ENCODE peak calls at places on chromosomes 2 and 18, in seven cellular contexts. L, A, O, N, S, T and F are unnamed samples.

GRCh38 chr18:79749251-79750191 is 48.2 kb upstream of the KCNG2 start:
- DNase-seq in S (no peak), A (no peak), L (peak; percentile 14), N (no peak), O (no peak), T (no peak), F (no peak)

GRCh38 chr18:37230762-37231161 is 334.8 kb downstream of the CELF4 start:
- DNase-seq in S (no peak), T (no peak), L (no peak), A (no peak), N (no peak), O (no peak), F (no peak)

GRCh38 chr2:240460781-240461431 is 25.4 kb downstream of the GPC1 start:
- DNase-seq in O (no peak), L (no peak), S (no peak), T (no peak), A (no peak), N (no peak), F (peak; percentile 22)

GRCh38 chr18:37501136-37501535 is 64.5 kb downstream of the CELF4 start:
- DNase-seq in N (no peak), S (no peak), O (peak; percentile 28), A (no peak), L (no peak), T (peak; percentile 58), F (no peak)

GRCh38 chr2:120244656-120245519 is 7.8 kb upstream of the RALB start:
- DNase-seq in A (no peak), L (no peak), O (peak; percentile 33), N (no peak), S (no peak), T (no peak), F (no peak)

GRCh38 chr2:114192362-114192761 is 250.1 kb upstream of the DPP10 start:
- DNase-seq in O (peak; percentile 71), A (no peak), L (peak; percentile 1), S (no peak), T (peak; percentile 73), N (no peak), F (no peak)

GRCh38 chr2:10448646-10449480 is 736 bp upstream of the ODC1 start:
- DNase-seq in T (peak; percentile 93), S (peak; percentile 61), L (peak; percentile 87), N (peak; percentile 87), A (peak; percentile 90), O (peak; percentile 95), F (peak; percentile 92)

GRCh38 chr2:121539722-121540469 is 9.2 kb downstream of the RNU4ATAC start:
- DNase-seq in S (no peak), N (no peak), A (no peak), T (no peak), O (no peak), L (peak; percentile 32), F (no peak)

GRCh38 chr2:190511104-190511503 is 23.4 kb downstream of the NEMP2 start:
- DNase-seq in S (no peak), T (peak; percentile 41), L (peak; percentile 57), N (peak; percentile 53), A (no peak), O (peak; percentile 26), F (no peak)

GRCh38 chr2:55511508-55512124 is 7.9 kb upstream of the CFAP36 start:
- DNase-seq in T (peak; percentile 66), A (peak; percentile 27), O (peak; percentile 86), L (peak; percentile 50), S (no peak), N (peak; percentile 63), F (peak; percentile 50)

GRCh38 chr2:47225061-47225783 is 70.1 kb upstream of the STPG4 start:
- DNase-seq in L (peak; percentile 88), N (peak; percentile 93), A (no peak), T (peak; percentile 85), O (peak; percentile 76), S (no peak), F (no peak)

GRCh38 chr2:142965464-142965863 is 88.0 kb downstream of the KYNU start:
- DNase-seq in L (peak; percentile 78), S (no peak), A (no peak), O (peak; percentile 45), N (peak; percentile 82), T (peak; percentile 28), F (no peak)

GRCh38 chr2:127254386-127254981 is 34.4 kb upstream of the CYP27C1 start:
- DNase-seq in S (no peak), L (peak; percentile 10), N (no peak), T (peak; percentile 15), O (no peak), A (no peak), F (no peak)

GRCh38 chr18:7579176-7579922 is 12.2 kb downstream of the PTPRM start:
- DNase-seq in T (no peak), N (no peak), O (no peak), L (peak; percentile 31), A (no peak), S (no peak), F (no peak)

GRCh38 chr2:190267302-190267701 is 52.3 kb downstream of the HIBCH start:
- DNase-seq in A (no peak), N (peak; percentile 70), L (peak; percentile 92), S (no peak), T (peak; percentile 73), O (no peak), F (no peak)

GRCh38 chr2:182444806-182445205 is 18.0 kb upstream of the PDE1A start:
- DNase-seq in O (no peak), S (no peak), N (peak; percentile 34), A (no peak), L (no peak), T (no peak), F (no peak)

GRCh38 chr2:101265893-101266499 is 13.3 kb downstream of the CNOT11 start:
- DNase-seq in T (no peak), S (no peak), A (no peak), O (peak; percentile 44), N (no peak), L (no peak), F (peak; percentile 50)

GRCh38 chr2:203679401-203679800 is 27.0 kb upstream of the CD28 start:
- DNase-seq in T (peak; percentile 86), A (no peak), O (no peak), S (no peak), N (no peak), L (no peak), F (no peak)

GRCh38 chr2:215579809-215580208 is 143.9 kb upstream of the FN1 start:
- DNase-seq in A (no peak), S (no peak), L (peak; percentile 90), O (no peak), N (peak; percentile 61), T (peak; percentile 73), F (no peak)

GRCh38 chr2:158723311-158723838 is 71.7 kb upstream of the DAPL1 start:
- DNase-seq in S (no peak), L (no peak), T (no peak), A (no peak), N (no peak), O (no peak), F (no peak)

GRCh38 chr2:176931588-176932563 is 280.7 kb upstream of the HNRNPA3 start:
- DNase-seq in O (peak; percentile 51), T (peak; percentile 77), N (peak; percentile 37), S (no peak), A (no peak), L (no peak), F (no peak)

GRCh38 chr2:151171186-151171585 is 90.5 kb downstream of the RBM43 start:
- DNase-seq in T (no peak), O (no peak), L (no peak), S (no peak), N (no peak), A (no peak), F (no peak)

GRCh38 chr2:16633632-16634430 is 31.8 kb downstream of the CYRIA start:
- DNase-seq in T (peak; percentile 91), A (no peak), L (peak; percentile 55), S (no peak), N (peak; percentile 44), O (no peak), F (no peak)

GRCh38 chr2:128549646-128550260 is 231.1 kb upstream of the HS6ST1 start:
- DNase-seq in L (no peak), T (peak; percentile 26), N (peak; percentile 42), A (no peak), S (no peak), O (no peak), F (no peak)

GRCh38 chr18:10025756-10026290 is 112.0 kb downstream of the VAPA start:
- DNase-seq in S (no peak), L (no peak), O (no peak), A (no peak), T (no peak), N (no peak), F (no peak)

GRCh38 chr2:17756629-17757028 is 2.7 kb downstream of the GEN1 start:
- DNase-seq in L (peak; percentile 53), N (no peak), A (no peak), S (no peak), O (no peak), T (no peak), F (no peak)

DNA sequence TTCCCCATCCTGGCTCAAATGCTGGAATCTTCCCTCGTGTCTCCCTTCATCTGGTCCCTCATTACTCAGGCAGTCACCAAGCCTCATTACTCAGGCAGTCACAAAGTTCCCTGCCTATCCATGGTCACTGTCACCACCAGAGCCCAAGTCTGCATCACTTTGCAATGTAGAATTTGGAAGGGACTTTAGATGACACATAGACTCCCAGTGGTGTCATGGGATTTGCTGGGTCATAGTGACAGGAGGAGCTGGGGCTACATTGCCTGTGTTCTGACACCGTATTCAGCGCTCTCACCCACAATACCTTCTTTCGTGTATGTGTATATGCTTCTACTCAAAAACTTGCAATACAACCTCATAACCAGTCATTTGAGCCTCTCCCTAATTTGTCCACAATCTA is 2.1 kb upstream of the EMILIN1 start:
- DNase-seq in L (no peak), O (peak; percentile 46), N (no peak), T (no peak), A (no peak), S (no peak), F (no peak)
- H3K23ac ChIP-seq in L (peak overlapping the region; percentile 37), O (no peak overlapping the region), N (no peak overlapping the region), T (no peak overlapping the region), A (no peak overlapping the region), S (no peak overlapping the region), F (no peak overlapping the region)

GRCh38 chr2:227785293-227785692 is 28.3 kb upstream of the CCL20 start:
- DNase-seq in S (no peak), O (no peak), L (no peak), N (no peak), T (no peak), A (no peak), F (no peak)
- H3K23ac ChIP-seq in S (no peak overlapping the region), O (no peak overlapping the region), L (no peak overlapping the region), N (no peak overlapping the region), T (no peak overlapping the region), A (no peak overlapping the region), F (no peak overlapping the region)

GRCh38 chr18:1452821-1453220 is 548.1 kb downstream of the ADCYAP1 start:
- DNase-seq in O (no peak), T (no peak), N (no peak), S (no peak), L (no peak), A (no peak), F (no peak)
- H3K23ac ChIP-seq in O (no peak overlapping the region), T (no peak overlapping the region), N (no peak overlapping the region), S (no peak overlapping the region), L (no peak overlapping the region), A (no peak overlapping the region), F (no peak overlapping the region)

DNA sequence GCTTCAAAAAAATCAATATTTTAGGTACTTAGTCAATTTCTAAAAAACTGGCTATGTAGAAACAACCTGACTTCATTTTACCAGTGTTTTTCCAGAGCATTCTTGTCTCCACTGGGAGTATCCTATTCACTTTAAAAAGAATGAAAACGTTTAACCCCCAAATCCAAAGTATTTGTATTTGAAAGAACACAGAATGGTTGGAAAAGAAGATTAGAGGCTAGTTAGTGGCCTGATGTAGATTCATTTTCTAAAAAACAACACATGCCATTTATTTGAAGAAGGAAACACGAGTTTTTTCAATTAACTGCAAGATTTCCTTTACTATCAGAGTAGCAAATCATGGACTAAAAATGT is 74.6 kb downstream of the PLEKHM3 start:
- DNase-seq in A (no peak), L (no peak), N (no peak), T (no peak), S (no peak), O (no peak), F (no peak)
- H3K23ac ChIP-seq in A (no peak overlapping the region), L (no peak overlapping the region), N (no peak overlapping the region), T (no peak overlapping the region), S (no peak overlapping the region), O (no peak overlapping the region), F (no peak overlapping the region)